ENCODE peak calls at places on chromosome 15, in four cellular contexts. K is sigmoid colon, I is transverse colon, O is stomach. R is an unnamed sample.
A peak's percentile ranks its signal among the peaks of the same experiment; 100 is the strongest.

GRCh38 chr15:57691082-57691481 is 15.4 kb upstream of the POLR2M start:
- DNase-seq in K (no peak), O (no peak), I (no peak), R (no peak)

GRCh38 chr15:81095690-81096365 is 38.2 kb upstream of the CFAP161 start:
- DNase-seq in O (no peak), I (no peak), K (no peak), R (no peak)

GRCh38 chr15:90820481-90820880 is 47.9 kb upstream of the FURIN start:
- DNase-seq in K (peak; percentile 62), O (no peak), I (no peak), R (no peak)

GRCh38 chr15:92277776-92278175 is 115.9 kb upstream of the ST8SIA2 start:
- DNase-seq in I (no peak), K (no peak), O (no peak), R (no peak)

GRCh38 chr15:41777421-41777973 is 3.2 kb downstream of the MAPKBP1 start:
- DNase-seq in O (no peak), I (no peak), K (no peak), R (no peak)

GRCh38 chr15:48177383-48177874 is 666 bp downstream of the MYEF2 start:
- DNase-seq in O (no peak), K (no peak), I (no peak), R (no peak)

GRCh38 chr15:53126144-53126543 is 336.0 kb upstream of the ONECUT1 start:
- DNase-seq in O (no peak), K (no peak), I (no peak), R (no peak)

GRCh38 chr15:50964075-50964474 is 55.6 kb downstream of the AP4E1 start:
- DNase-seq in O (no peak), I (no peak), K (no peak), R (no peak)

GRCh38 chr15:57537072-57537471 is 54.6 kb upstream of the MYZAP start:
- DNase-seq in K (no peak), I (no peak), O (peak; percentile 55), R (no peak)

GRCh38 chr15:64536244-64536836 is 76.0 kb downstream of the ZNF609 start:
- DNase-seq in I (no peak), O (no peak), K (no peak), R (no peak)

GRCh38 chr15:51046799-51047449 is 47.8 kb downstream of the TNFAIP8L3 start:
- DNase-seq in K (peak; percentile 71), I (peak; percentile 65), O (peak; percentile 30), R (no peak)

GRCh38 chr15:36936652-36937051 is 163.7 kb downstream of the MEIS2 start:
- DNase-seq in K (no peak), I (no peak), O (no peak), R (no peak)

GRCh38 chr15:92751528-92751927 is 96.0 kb upstream of the FAM174B start:
- DNase-seq in K (no peak), O (no peak), I (no peak), R (no peak)

GRCh38 chr15:67504796-67505195 is 16.1 kb upstream of the C15orf61 start:
- DNase-seq in I (no peak), O (no peak), K (no peak), R (no peak)

GRCh38 chr15:35540885-35541284 is 5.1 kb downstream of the DPH6 start:
- DNase-seq in O (no peak), K (no peak), I (no peak), R (no peak)

GRCh38 chr15:88509964-88510363 is 36.5 kb downstream of the DET1 start:
- DNase-seq in I (no peak), O (no peak), K (no peak), R (no peak)

GRCh38 chr15:88512606-88513005 is 33.9 kb downstream of the DET1 start:
- DNase-seq in O (no peak), K (no peak), I (no peak), R (no peak)

GRCh38 chr15:88509321-88509720 is 37.2 kb downstream of the DET1 start:
- DNase-seq in K (no peak), I (no peak), O (no peak), R (no peak)

GRCh38 chr15:88511161-88511560 is 35.3 kb downstream of the DET1 start:
- DNase-seq in O (no peak), K (no peak), I (no peak), R (no peak)

DNA sequence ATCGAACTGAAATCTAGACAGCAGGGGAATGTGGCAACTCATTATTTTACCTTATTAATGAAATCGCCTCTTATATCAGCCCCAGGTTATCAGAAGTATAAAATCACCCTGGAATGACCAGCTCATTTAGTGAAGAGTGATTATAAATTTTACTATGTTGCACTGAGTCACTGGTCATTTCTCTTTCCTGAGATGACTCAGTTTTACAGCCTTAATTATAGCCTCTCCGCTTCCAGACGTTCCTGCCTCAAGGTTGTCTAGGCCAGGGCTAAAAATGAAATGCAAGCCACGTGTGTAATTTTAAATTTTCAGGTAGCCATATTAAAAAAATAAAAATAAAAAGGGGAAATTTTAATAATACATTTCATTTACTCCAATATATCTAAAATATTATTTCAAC is 33.3 kb downstream of the DET1 start:
- DNase-seq in O (no peak), K (no peak), I (no peak), R (no peak)
- H3K36me3 ChIP-seq in O (peaks cover 11% of the 10 kb centered on the region), K (peaks cover 16% of the 10 kb centered on the region), I (no peaks in the 10 kb centered on the region), R (no peaks in the 10 kb centered on the region)

GRCh38 chr15:74612677-74613076 is 3.0 kb upstream of the CLK3 start:
- DNase-seq in I (no peak), K (no peak), O (no peak), R (no peak)

GRCh38 chr15:74611341-74611740 is 4.3 kb upstream of the CLK3 start:
- DNase-seq in K (no peak), I (no peak), O (no peak), R (no peak)

GRCh38 chr15:74608776-74609175 is 6.9 kb upstream of the CLK3 start:
- DNase-seq in K (no peak), O (no peak), I (no peak), R (no peak)

GRCh38 chr15:74609938-74610301 is 5.7 kb upstream of the CLK3 start:
- DNase-seq in O (no peak), K (no peak), I (no peak), R (no peak)

GRCh38 chr15:74610302-74610951 is 5.2 kb upstream of the CLK3 start:
- DNase-seq in O (no peak), I (no peak), K (no peak), R (no peak)
- TF ChIP-seq EP300 in O (no peak), I (no peak), K (no peak), R (no peak)

GRCh38 chr15:72496783-72497182 is 22.7 kb downstream of the ARIH1 start:
- DNase-seq in K (no peak), O (no peak), I (no peak), R (no peak)

GRCh38 chr15:72492733-72493132 is 18.6 kb downstream of the ARIH1 start:
- DNase-seq in I (no peak), O (no peak), K (no peak), R (no peak)

GRCh38 chr15:72497402-72497801 is 23.3 kb downstream of the ARIH1 start:
- DNase-seq in O (no peak), K (no peak), I (no peak), R (no peak)

GRCh38 chr15:72493220-72493619 is 19.1 kb downstream of the ARIH1 start:
- DNase-seq in K (no peak), O (no peak), I (no peak), R (no peak)

DNA sequence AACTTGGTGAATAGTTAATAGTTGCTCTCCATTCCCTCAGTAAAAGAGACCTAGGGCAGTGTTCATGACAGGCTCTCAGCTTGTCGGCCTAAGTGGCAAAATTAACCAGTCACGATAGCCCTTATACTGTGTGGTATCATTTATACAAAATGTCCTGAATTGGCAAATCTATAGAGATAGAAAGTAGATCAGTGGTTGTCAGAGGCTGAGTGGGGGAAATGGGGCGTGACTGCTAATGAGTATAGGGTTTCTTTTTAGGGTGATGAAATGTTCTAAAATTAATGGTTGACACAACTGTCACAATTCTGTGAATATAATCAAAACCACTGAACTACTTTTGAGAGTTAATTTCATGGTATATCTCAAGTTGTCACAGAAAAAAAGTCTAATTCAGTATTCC is 20.9 kb downstream of the ARIH1 start:
- DNase-seq in O (no peak), I (no peak), K (no peak), R (no peak)
- H3K9me3 ChIP-seq in O (no peaks in the 10 kb centered on the region), I (no peaks in the 10 kb centered on the region), K (no peaks in the 10 kb centered on the region), R (no peaks in the 10 kb centered on the region)

GRCh38 chr15:40743466-40743865 is 11.6 kb downstream of the RMDN3 start:
- DNase-seq in I (no peak), O (no peak), K (peak; percentile 42), R (no peak)

GRCh38 chr15:40736575-40736974 is 18.5 kb downstream of the RMDN3 start:
- DNase-seq in O (no peak), K (no peak), I (no peak), R (no peak)

GRCh38 chr15:40739854-40740253 is 15.2 kb downstream of the RMDN3 start:
- DNase-seq in I (no peak), O (no peak), K (peak; percentile 11), R (no peak)

GRCh38 chr15:40737048-40737447 is 18.0 kb downstream of the RMDN3 start:
- DNase-seq in I (no peak), K (peak; percentile 14), O (no peak), R (no peak)

GRCh38 chr15:40739042-40739441 is 16.0 kb downstream of the RMDN3 start:
- DNase-seq in O (no peak), K (peak; percentile 2), I (no peak), R (no peak)
- H3K36me3 ChIP-seq in O (peaks cover 62% of the 10 kb centered on the region), K (peaks cover 52% of the 10 kb centered on the region), I (peaks cover 61% of the 10 kb centered on the region), R (peaks cover 97% of the 10 kb centered on the region)

DNA sequence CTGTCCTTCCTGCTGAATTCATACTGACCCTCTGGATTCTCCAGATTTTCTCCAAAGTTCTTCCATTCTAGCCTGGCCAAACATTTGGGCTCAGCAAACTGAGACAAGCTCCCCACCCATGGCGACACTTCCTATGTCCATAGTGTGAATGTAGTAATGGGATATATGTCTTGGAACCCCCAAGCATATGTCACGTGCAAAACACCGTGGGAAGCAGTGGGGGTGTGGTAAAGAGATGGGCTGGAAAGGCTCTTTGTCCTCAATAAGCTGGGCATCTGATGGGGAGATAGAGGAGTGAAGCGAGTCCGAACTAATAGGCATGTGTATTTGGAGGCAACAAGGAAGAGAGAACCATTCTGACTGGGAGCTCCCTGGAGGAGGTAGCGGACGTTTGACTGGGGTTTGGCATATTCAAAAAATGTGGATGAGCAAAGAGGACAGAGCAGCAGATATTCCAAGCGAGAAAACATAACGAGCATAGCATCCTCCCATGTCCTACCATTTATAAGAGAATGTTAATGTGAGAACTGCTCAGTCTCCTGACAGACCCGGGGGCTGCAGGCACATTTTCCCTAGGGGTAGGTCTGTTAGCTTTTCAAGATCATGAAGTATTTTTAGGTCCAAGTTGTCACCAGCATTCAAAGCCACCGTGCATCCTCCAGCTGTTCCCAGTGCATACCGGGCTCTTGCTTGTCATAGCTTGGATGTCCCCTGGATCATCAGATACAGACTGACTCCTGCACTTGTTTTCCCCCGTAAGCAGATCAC is 25.6 kb downstream of the TPM1 start:
- DNase-seq in O (no peak), K (no peak), I (no peak), R (no peak)
- TF ChIP-seq EP300 in O (no peak), K (no peak), I (no peak), R (no peak)

R was measured in tibial nerve.